ENCODE peak calls at places on chromosomes 2 and 18, in eight cellular contexts. E is effector CD8-positive, alpha-beta T cell; P is stimulated activated CD4-positive, alpha-beta T cell treated with anti-CD3 and anti-CD28 coated beads, TNF-alpha, amount 100 ng/mL, for 1 hour; C is islet precursor cell; L is NCI-H748 treated with DMSO at 0.1 percent for 48 hours; U is activated CD8-positive, alpha-beta memory T cell treated with anti-CD3 and anti-CD28 coated beads for 24 hours; R is hippocampal formation; D is amygdala. J is an unnamed sample.

GRCh38 chr2:208250401-208250800 is 4.5 kb downstream of the IDH1 start:
- DNase-seq in L (no peak), R (no peak), D (no peak), C (no peak), U (no peak), P (no peak), E (no peak), J (peak; percentile 57)

GRCh38 chr2:29260151-29260772 is 145.0 kb downstream of the CLIP4 start:
- DNase-seq in D (no peak), P (no peak), E (no peak), C (no peak), L (no peak), R (no peak), U (no peak), J (peak; percentile 25)

GRCh38 chr2:235756491-235756890 is 262.6 kb downstream of the AGAP1 start:
- DNase-seq in U (no peak), L (no peak), D (no peak), E (no peak), P (no peak), C (no peak), R (no peak), J (no peak)

GRCh38 chr2:121567957-121568409 is 37.3 kb downstream of the RNU4ATAC start:
- DNase-seq in U (no peak), C (peak; percentile 65), L (no peak), R (peak; percentile 59), E (no peak), D (no peak), P (no peak), J (no peak)

GRCh38 chr2:229083606-229084349 is 187.3 kb downstream of the PID1 start:
- DNase-seq in P (no peak), L (peak; percentile 62), U (no peak), E (no peak), R (no peak), D (no peak), C (no peak), J (no peak)

GRCh38 chr2:113361051-113361450 is 76.4 kb upstream of the ZNG1B start:
- DNase-seq in U (peak; percentile 35), C (no peak), E (no peak), D (no peak), R (no peak), P (no peak), L (no peak), J (no peak)

GRCh38 chr2:163471947-163472346 is 263.9 kb downstream of the FIGN start:
- DNase-seq in L (no peak), C (peak; percentile 55), U (no peak), P (no peak), D (no peak), E (no peak), R (peak; percentile 11), J (peak; percentile 36)

GRCh38 chr2:159098374-159098773 is 129.9 kb downstream of the TANC1 start:
- DNase-seq in R (no peak), L (no peak), P (no peak), U (no peak), C (no peak), D (no peak), E (no peak), J (no peak)

GRCh38 chr2:82993631-82994030 is 1465.4 kb downstream of the SUCLG1 start:
- DNase-seq in P (no peak), U (no peak), E (no peak), R (no peak), C (peak; percentile 61), L (no peak), D (no peak), J (no peak)

GRCh38 chr2:151367571-151367970 is 10.2 kb downstream of the TNFAIP6 start:
- DNase-seq in U (no peak), P (no peak), C (no peak), E (no peak), D (no peak), L (no peak), R (no peak), J (no peak)

GRCh38 chr2:71471276-71471675 is 17.9 kb downstream of the DYSF start:
- DNase-seq in U (no peak), P (no peak), C (no peak), D (no peak), L (no peak), E (no peak), R (no peak), J (no peak)

GRCh38 chr18:79606621-79607331 is 72.8 kb upstream of the CTDP1 start:
- DNase-seq in C (no peak), D (no peak), P (no peak), E (no peak), U (no peak), L (no peak), R (no peak), J (no peak)

GRCh38 chr2:68799138-68799537 is 64.5 kb downstream of the ARHGAP25 start:
- DNase-seq in P (no peak), C (peak; percentile 62), E (no peak), L (no peak), R (no peak), U (no peak), D (no peak), J (peak; percentile 13)

GRCh38 chr18:3451166-3451988 is 1.4 kb downstream of the TGIF1 start:
- DNase-seq in L (peak; percentile 24), E (peak; percentile 69), P (peak; percentile 78), U (peak; percentile 94), D (peak; percentile 61), C (peak; percentile 89), R (peak; percentile 79), J (peak; percentile 95)

GRCh38 chr2:65025453-65026128 is 30.6 kb upstream of the CEP68 start:
- DNase-seq in P (no peak), L (no peak), D (no peak), R (peak; percentile 11), E (no peak), C (peak; percentile 29), U (no peak), J (no peak)

GRCh38 chr2:207930747-207931146 is 94.6 kb downstream of the PLEKHM3 start:
- DNase-seq in E (no peak), C (no peak), L (peak; percentile 85), P (no peak), R (no peak), U (no peak), D (no peak), J (no peak)

GRCh38 chr2:98795535-98795902 is 64.6 kb upstream of the MGAT4A start:
- DNase-seq in D (no peak), P (no peak), E (no peak), U (no peak), R (no peak), C (no peak), L (no peak), J (no peak)

GRCh38 chr2:120291464-120292311 is 39.0 kb downstream of the RALB start:
- DNase-seq in U (no peak), P (no peak), R (no peak), L (no peak), E (no peak), C (peak; percentile 92), D (no peak), J (no peak)

GRCh38 chr2:232960862-232961261 is 52.2 kb downstream of the NGEF start:
- DNase-seq in E (no peak), U (no peak), C (peak; percentile 24), P (no peak), D (no peak), L (no peak), R (no peak), J (no peak)

GRCh38 chr2:173210270-173211196 is 134.9 kb downstream of the MAP3K20 start:
- DNase-seq in D (peak; percentile 35), R (peak; percentile 65), C (peak; percentile 71), L (peak; percentile 74), P (no peak), U (no peak), E (no peak), J (peak; percentile 94)

GRCh38 chr18:12335503-12335902 is 27.5 kb downstream of the TUBB6 start:
- DNase-seq in U (no peak), D (no peak), C (no peak), L (no peak), E (no peak), P (no peak), R (no peak), J (no peak)

GRCh38 chr2:198097628-198098027 is 293.2 kb downstream of the PLCL1 start:
- DNase-seq in C (no peak), R (no peak), E (no peak), L (no peak), D (no peak), U (no peak), P (no peak), J (no peak)

GRCh38 chr2:20444993-20445910 is 1.6 kb upstream of the RHOB start:
- DNase-seq in E (no peak), U (no peak), R (no peak), D (no peak), C (peak; percentile 92), L (no peak), P (no peak), J (no peak)

GRCh38 chr2:56981554-56981953 is 797.8 kb downstream of the CCDC85A start:
- DNase-seq in R (no peak), D (no peak), C (no peak), U (no peak), E (no peak), P (no peak), L (no peak), J (no peak)

GRCh38 chr18:78506031-78506461 is 473.6 kb upstream of the SALL3 start:
- DNase-seq in E (no peak), C (peak; percentile 86), L (no peak), D (peak; percentile 31), P (no peak), U (no peak), R (peak; percentile 64), J (no peak)

GRCh38 chr2:162061021-162061420 is 13.0 kb downstream of the DPP4 start:
- DNase-seq in D (no peak), P (no peak), E (no peak), L (no peak), U (no peak), R (no peak), C (no peak), J (no peak)

GRCh38 chr2:240988146-240988545 is 10.3 kb upstream of the SNED1 start:
- DNase-seq in P (no peak), U (no peak), L (no peak), E (no peak), D (no peak), R (no peak), C (no peak), J (peak; percentile 43)

GRCh38 chr2:179263015-179263414 is 1.6 kb downstream of the SESTD1 start:
- DNase-seq in P (no peak), U (no peak), E (no peak), C (no peak), D (no peak), L (no peak), R (peak; percentile 43), J (peak; percentile 77)

GRCh38 chr2:179251865-179252264 is 12.8 kb downstream of the SESTD1 start:
- DNase-seq in R (no peak), E (no peak), D (no peak), U (no peak), C (no peak), L (no peak), P (no peak), J (no peak)

GRCh38 chr2:224608104-224608503 is 22.9 kb upstream of the CUL3 start:
- DNase-seq in D (no peak), U (no peak), L (peak; percentile 43), C (no peak), R (no peak), E (no peak), P (no peak), J (no peak)

GRCh38 chr2:168874368-168875005 is 15.7 kb downstream of the SPC25 start:
- DNase-seq in R (no peak), L (no peak), D (no peak), U (no peak), E (no peak), P (no peak), C (no peak), J (no peak)

GRCh38 chr2:223537669-223538601 is 64.2 kb downstream of the SCG2 start:
- DNase-seq in L (peak; percentile 96), D (no peak), P (no peak), E (no peak), U (no peak), R (no peak), C (no peak), J (no peak)

GRCh38 chr2:45616663-45617411 is 5.8 kb upstream of the SRBD1 start:
- DNase-seq in U (no peak), D (no peak), E (no peak), P (no peak), L (no peak), R (no peak), C (no peak), J (peak; percentile 89)

GRCh38 chr2:39375917-39376316 is 61.2 kb downstream of the MAP4K3 start:
- DNase-seq in R (no peak), L (no peak), C (no peak), P (no peak), U (no peak), D (no peak), E (no peak), J (no peak)